ENCODE peak calls at places on chromosomes 3 and 15, in eight cellular contexts. C is H1, I is A549, O is HCT116, G is HepG2, Y is SK-N-SH, H is GM12878, P is K562. D is an unnamed sample.

GRCh38 chr15:83322061-83322460 is 37.6 kb upstream of the BNC1 start:
- DNase-seq in O (no peak), I (no peak), Y (no peak), G (no peak), P (no peak), C (no peak), H (no peak), D (peak)

GRCh38 chr3:117692416-117692995 is 982.9 kb downstream of the TUSC7 start:
- DNase-seq in P (no peak), I (no peak), C (no peak), Y (no peak), G (no peak), H (no peak), O (no peak), D (peak)

GRCh38 chr3:184360070-184360833 is 1.2 kb downstream of the CLCN2 start:
- DNase-seq in P (no peak), G (no peak), C (no peak), I (no peak), H (no peak), O (no peak), Y (no peak), D (no peak)

GRCh38 chr3:149906036-149906435 is 64.7 kb downstream of the PFN2 start:
- DNase-seq in G (no peak), Y (no peak), I (no peak), H (no peak), C (no peak), P (no peak), O (no peak), D (no peak)

GRCh38 chr15:90099868-90100854 is 2.1 kb downstream of the IDH2 start:
- DNase-seq in O (no peak), C (no peak), Y (no peak), G (peak), H (no peak), I (no peak), P (no peak), D (peak)

GRCh38 chr3:23117856-23118255 is 85.3 kb upstream of the UBE2E2 start:
- DNase-seq in I (no peak), G (no peak), P (no peak), Y (no peak), O (no peak), C (no peak), H (no peak), D (no peak)

GRCh38 chr3:184448321-184449160 is 68.7 kb downstream of the CHRD start:
- DNase-seq in H (no peak), I (peak), Y (no peak), C (no peak), P (no peak), O (peak), G (no peak), D (peak)

GRCh38 chr3:12516873-12517272 is 28.4 kb downstream of the MKRN2OS start:
- DNase-seq in H (no peak), I (no peak), O (no peak), C (no peak), P (no peak), G (no peak), Y (no peak), D (no peak)

GRCh38 chr15:99002226-99002625 is 5.4 kb downstream of the PGPEP1L start:
- DNase-seq in C (no peak), P (no peak), O (no peak), H (no peak), Y (no peak), I (no peak), G (no peak), D (no peak)

GRCh38 chr3:173588547-173588946 is 191.0 kb downstream of the NLGN1 start:
- DNase-seq in P (no peak), Y (no peak), H (no peak), I (no peak), C (no peak), G (no peak), O (no peak), D (no peak)

GRCh38 chr3:147305533-147306241 is 100.7 kb downstream of the ZIC4 start:
- DNase-seq in P (no peak), G (no peak), I (no peak), O (no peak), Y (no peak), H (no peak), C (no peak), D (peak)

GRCh38 chr3:181913254-181913653 is 201.5 kb downstream of the SOX2 start:
- DNase-seq in O (no peak), I (no peak), C (no peak), H (no peak), Y (no peak), G (no peak), P (no peak), D (no peak)

GRCh38 chr3:8962226-8962861 is 928 bp downstream of the RAD18 start:
- DNase-seq in G (no peak), I (no peak), O (no peak), C (no peak), P (no peak), H (no peak), Y (no peak), D (peak)

GRCh38 chr3:39103324-39103693 is 4.1 kb downstream of the GORASP1 start:
- DNase-seq in G (no peak), I (no peak), C (peak), Y (no peak), P (peak), O (no peak), H (no peak), D (no peak)

GRCh38 chr15:87743557-87743956 is 513.0 kb downstream of the NTRK3 start:
- DNase-seq in P (no peak), I (no peak), H (no peak), C (no peak), O (no peak), G (no peak), Y (no peak), D (peak)

GRCh38 chr15:52191207-52191606 is at the start of gene GNB5:
- DNase-seq in P (no peak), Y (no peak), G (no peak), O (no peak), I (no peak), H (no peak), C (no peak), D (no peak)

GRCh38 chr3:58657036-58657435 is 9.5 kb downstream of the FAM3D start:
- DNase-seq in C (no peak), G (no peak), I (no peak), P (no peak), H (no peak), O (no peak), Y (no peak), D (no peak)

GRCh38 chr3:124676236-124676635 is 54.0 kb upstream of the UMPS start:
- DNase-seq in G (no peak), O (no peak), C (no peak), H (no peak), I (no peak), Y (no peak), P (no peak), D (peak)

GRCh38 chr15:57118013-57118799 is 199.8 kb downstream of the TCF12 start:
- DNase-seq in P (no peak), C (no peak), Y (no peak), G (peak), H (no peak), I (no peak), O (peak), D (peak)

DNA sequence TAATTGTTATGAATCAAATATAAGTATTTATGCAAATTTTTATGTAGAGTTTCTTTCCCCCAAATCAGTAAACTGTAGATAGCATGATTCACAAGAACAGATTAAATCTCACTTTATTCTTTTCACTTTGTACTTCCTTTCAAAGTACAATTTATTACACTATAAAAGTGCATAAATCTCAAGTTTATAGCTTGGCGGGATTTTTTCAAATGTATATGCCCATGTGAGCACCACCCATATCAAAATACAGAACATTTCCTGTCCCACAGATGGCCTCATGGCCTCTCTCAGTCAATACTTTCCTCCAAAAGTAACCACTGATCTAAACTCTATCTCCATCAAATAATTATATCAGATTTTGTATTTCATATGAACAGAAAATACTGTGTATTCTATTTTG is 196.1 kb upstream of the THRB start:
- DNase-seq in P (no peak), I (no peak), O (no peak), Y (no peak), G (no peak), C (no peak), H (no peak), D (no peak)
- TF ChIP-seq RAD21 in P (no peak), I (no peak), O (no peak), Y (no peak), G (no peak), C (no peak), H (no peak), D (no peak)

GRCh38 chr15:78979456-78980320 is 34.8 kb upstream of the CTSH start:
- DNase-seq in C (peak), I (peak), P (peak), H (peak), O (peak), Y (peak), G (peak), D (peak)
- TF ChIP-seq RAD21 in C (peak), I (peak), P (peak), H (peak), O (peak), Y (peak), G (peak), D (peak)

GRCh38 chr3:177102526-177102925 is 94.8 kb downstream of the TBL1XR1 start:
- DNase-seq in I (no peak), P (peak), G (no peak), Y (no peak), O (no peak), H (no peak), C (no peak), D (peak)
- TF ChIP-seq RAD21 in I (no peak), P (no peak), G (no peak), Y (no peak), O (no peak), H (no peak), C (no peak), D (no peak)

GRCh38 chr3:56048333-56048732 is 419.9 kb downstream of the ERC2 start:
- DNase-seq in P (no peak), I (no peak), H (no peak), Y (no peak), G (no peak), C (no peak), O (no peak), D (no peak)

GRCh38 chr3:56042326-56042951 is 425.8 kb downstream of the ERC2 start:
- DNase-seq in I (peak), O (no peak), H (no peak), P (peak), Y (peak), G (peak), C (no peak), D (peak)
- TF ChIP-seq RAD21 in I (peak), O (peak), H (peak), P (no peak), Y (peak), G (peak), C (peak), D (peak)

DNA sequence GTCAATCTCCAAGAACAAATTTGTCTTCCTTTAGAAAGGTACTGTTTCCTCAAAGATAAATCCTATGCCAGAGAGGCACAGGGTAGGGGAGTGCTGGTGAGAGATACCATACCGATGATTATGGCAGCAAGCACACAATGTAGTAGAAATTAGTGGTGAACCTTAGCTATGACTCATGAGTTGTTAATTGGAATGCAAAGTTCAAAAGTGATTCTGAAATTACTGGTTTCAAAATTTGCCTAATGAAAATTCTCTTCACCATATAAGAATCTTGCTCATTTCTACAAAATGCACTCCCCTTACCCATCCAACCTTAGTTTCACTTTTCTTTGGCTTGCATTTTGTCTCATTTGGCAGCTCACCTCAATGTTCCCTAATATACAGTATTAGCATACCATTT is 139.5 kb upstream of the SLC2A2 start:
- DNase-seq in P (no peak), G (no peak), C (no peak), Y (no peak), H (no peak), O (no peak), I (no peak), D (no peak)
- TF ChIP-seq RAD21 in P (no peak), G (no peak), C (no peak), Y (no peak), H (no peak), O (no peak), I (no peak), D (no peak)

DNA sequence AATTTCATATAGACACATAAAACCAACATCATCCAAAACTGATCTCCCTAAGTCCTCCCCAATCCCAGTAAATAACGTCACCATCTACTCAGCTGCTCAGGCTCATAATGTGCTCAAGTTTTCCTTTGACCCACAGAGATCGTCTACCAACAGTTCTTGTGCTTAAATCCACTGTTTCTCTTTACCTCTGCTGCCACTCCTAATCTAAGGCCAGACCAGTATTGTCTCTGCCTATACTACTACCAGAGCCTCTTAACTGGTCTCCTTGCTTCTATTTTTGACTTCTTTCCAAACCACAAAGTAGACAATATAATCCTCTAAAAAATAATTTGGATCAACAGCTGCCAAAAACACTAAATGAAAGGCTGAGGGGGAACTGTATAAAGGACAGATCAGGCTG is 65.3 kb downstream of the CLASP2 start:
- DNase-seq in Y (no peak), H (no peak), G (no peak), I (no peak), P (no peak), C (no peak), O (no peak), D (no peak)
- TF ChIP-seq RAD21 in Y (no peak), H (no peak), G (no peak), I (no peak), P (no peak), C (no peak), O (no peak), D (no peak)